ENCODE peak calls at places on chromosomes 4 and X, in eight cellular contexts. R is endothelial cell; S is CD8-positive, alpha-beta T cell; G is activated CD8-positive, alpha-beta memory T cell treated with anti-CD3 and anti-CD28 coated beads, Interleukin-2, amount 50 U/mL, for 4 hours; A is colonic mucosa; J is stimulated activated CD4-positive, alpha-beta T cell treated with anti-CD3 and anti-CD28 coated beads, Interleukin-12 subunit alpha, Interleukin-12 subunit beta, amount 100 ng/mL, for 4 hours; O is fibroblast of lung; P is ACHN. L is an unnamed sample.

GRCh38 chr4:37014584-37014983 is 230.0 kb upstream of the NWD2 start:
- DNase-seq in G (no peak), R (no peak), S (no peak), O (no peak), A (no peak), J (no peak), P (no peak), L (no peak)

GRCh38 chr4:101262683-101263082 is 84.6 kb downstream of the PPP3CA start:
- DNase-seq in O (no peak), P (no peak), J (no peak), S (no peak), R (no peak), A (no peak), G (no peak), L (no peak)

GRCh38 chr4:163554870-163555465 is 60.5 kb downstream of the TMA16 start:
- DNase-seq in J (no peak), A (no peak), O (no peak), P (peak; percentile 53), R (no peak), S (no peak), G (no peak), L (no peak)

GRCh38 chrX:144801786-144802185 is 445.5 kb upstream of the SPANXN1 start:
- DNase-seq in J (no peak), G (no peak), S (no peak), O (no peak), P (no peak), R (no peak), A (no peak), L (no peak)

GRCh38 chr4:113288691-113289090 is 239.2 kb downstream of the ANK2 start:
- DNase-seq in J (no peak), O (peak; percentile 39), P (no peak), G (no peak), A (no peak), S (no peak), R (no peak), L (no peak)

GRCh38 chrX:39755152-39756032 is 342.4 kb downstream of the BCOR start:
- DNase-seq in A (peak; percentile 83), G (no peak), J (no peak), P (peak; percentile 85), S (no peak), R (no peak), O (peak; percentile 96), L (peak; percentile 76)

GRCh38 chr4:10605056-10605455 is 79.5 kb downstream of the CLNK start:
- DNase-seq in S (no peak), P (no peak), A (no peak), R (no peak), J (no peak), O (peak; percentile 36), G (no peak), L (no peak)

GRCh38 chr4:6359536-6360308 is 90.1 kb downstream of the WFS1 start:
- DNase-seq in R (no peak), P (no peak), A (no peak), S (no peak), J (no peak), G (no peak), O (no peak), L (no peak)

GRCh38 chr4:159823743-159824142 is 720.9 kb downstream of the RAPGEF2 start:
- DNase-seq in J (no peak), G (no peak), O (peak; percentile 82), P (no peak), S (no peak), A (no peak), R (no peak), L (no peak)

GRCh38 chrX:130173190-130173895 is 1.6 kb downstream of the RAB33A start:
- DNase-seq in A (peak; percentile 41), S (no peak), G (no peak), J (peak; percentile 3), O (peak; percentile 79), R (no peak), P (peak; percentile 66), L (no peak)

GRCh38 chrX:63400340-63400739 is 49.2 kb upstream of the SPIN4 start:
- DNase-seq in J (no peak), P (no peak), G (no peak), S (no peak), R (no peak), O (no peak), A (no peak), L (no peak)

GRCh38 chr4:113052379-113052951 is 3.0 kb downstream of the ANK2 start:
- DNase-seq in J (no peak), P (peak; percentile 90), O (peak; percentile 91), R (no peak), G (no peak), A (no peak), S (no peak), L (no peak)

GRCh38 chrX:137568741-137569469 is 3.0 kb downstream of the ZIC3 start:
- DNase-seq in P (no peak), R (no peak), O (no peak), J (no peak), A (no peak), S (no peak), G (no peak), L (no peak)

GRCh38 chr4:104531390-104531789 is 36.7 kb upstream of the CXXC4 start:
- DNase-seq in P (no peak), R (no peak), S (no peak), O (no peak), A (no peak), J (no peak), G (no peak), L (no peak)

GRCh38 chr4:28225005-28225404 is 1364.4 kb downstream of the STIM2 start:
- DNase-seq in R (peak; percentile 23), O (peak; percentile 27), J (no peak), P (peak; percentile 2), A (no peak), S (no peak), G (no peak), L (no peak)

GRCh38 chr4:99755223-99755944 is 61.2 kb upstream of the DAPP1 start:
- DNase-seq in S (no peak), G (no peak), R (no peak), P (no peak), A (no peak), O (peak; percentile 58), J (no peak), L (peak; percentile 15)

GRCh38 chr4:35500812-35501211 is 743.5 kb downstream of the ARAP2 start:
- DNase-seq in G (no peak), A (no peak), P (no peak), S (no peak), O (no peak), J (no peak), R (no peak), L (peak; percentile 25)

GRCh38 chr4:185796176-185796575 is 15.8 kb downstream of the SORBS2 start:
- DNase-seq in A (no peak), G (no peak), P (no peak), S (no peak), R (no peak), O (peak; percentile 45), J (no peak), L (no peak)

GRCh38 chr4:145821771-145822170 is 116.9 kb downstream of the ZNF827 start:
- DNase-seq in G (no peak), A (no peak), P (no peak), S (no peak), J (no peak), R (no peak), O (no peak), L (no peak)

GRCh38 chrX:54479471-54480122 is 16.4 kb downstream of the FGD1 start:
- DNase-seq in J (no peak), G (no peak), A (no peak), R (no peak), O (no peak), S (no peak), P (no peak), L (no peak)

GRCh38 chr4:20493761-20494353 is 206.4 kb upstream of the PACRGL start:
- DNase-seq in S (no peak), J (no peak), P (no peak), A (no peak), O (peak; percentile 55), R (no peak), G (no peak), L (peak; percentile 11)

GRCh38 chrX:107579956-107580355 is 48.4 kb upstream of the PRPS1 start:
- DNase-seq in A (no peak), G (no peak), P (no peak), J (no peak), S (no peak), R (no peak), O (no peak), L (no peak)

L was measured in foreskin keratinocyte.